ENCODE peak calls at places on chromosomes 16 and 17, in five cellular contexts. E, N, M, W and S are unnamed samples.

GRCh38 chr17:33046361-33047255 is 55.0 kb downstream of the SPACA3 start:
- DNase-seq in E (no peak), N (no peak), M (no peak), W (no peak), S (no peak)

GRCh38 chr17:32497431-32498205 is 10.8 kb downstream of the CDK5R1 start:
- DNase-seq in E (no peak), N (no peak), M (no peak), W (no peak), S (no peak)

GRCh38 chr17:77281024-77281903 is 140.5 kb downstream of the SEC14L1 start:
- DNase-seq in E (peak; percentile 58), N (peak; percentile 43), M (peak; percentile 74), W (peak; percentile 69), S (peak; percentile 74)

GRCh38 chr16:11329080-11329491 is 16.2 kb upstream of the RMI2 start:
- DNase-seq in E (peak; percentile 44), N (no peak), M (peak; percentile 70), W (no peak), S (no peak)

GRCh38 chr16:57238682-57239081 is 6.4 kb upstream of the ARL2BP start:
- DNase-seq in E (no peak), N (no peak), M (no peak), W (no peak), S (no peak)

GRCh38 chr16:57009641-57010170 is 20.3 kb downstream of the NLRC5 start:
- DNase-seq in E (no peak), N (no peak), M (no peak), W (no peak), S (no peak)

GRCh38 chr17:16398270-16399267 is 16.8 kb upstream of the TRPV2 start:
- DNase-seq in E (no peak), N (peak; percentile 64), M (no peak), W (no peak), S (no peak)

GRCh38 chr17:76420356-76421053 is 32.4 kb downstream of the UBE2O start:
- DNase-seq in E (no peak), N (no peak), M (peak; percentile 14), W (no peak), S (no peak)

GRCh38 chr16:84885024-84885910 is 65.5 kb downstream of the CRISPLD2 start:
- DNase-seq in E (peak; percentile 55), N (no peak), M (no peak), W (peak; percentile 21), S (no peak)

GRCh38 chr17:73901661-73902415 is 257.6 kb upstream of the SDK2 start:
- DNase-seq in E (peak; percentile 6), N (peak; percentile 41), M (no peak), W (peak; percentile 65), S (no peak)

GRCh38 chr17:31663576-31663975 is 195.5 kb downstream of the COPRS start:
- DNase-seq in E (peak; percentile 25), N (no peak), M (no peak), W (no peak), S (no peak)

GRCh38 chr17:58402047-58402446 is 15.3 kb downstream of the RNF43 start:
- DNase-seq in E (peak; percentile 86), N (no peak), M (no peak), W (no peak), S (no peak)

GRCh38 chr17:76500745-76501017 is 542 bp downstream of the RHBDF2 start:
- DNase-seq in E (no peak), N (no peak), M (no peak), W (no peak), S (no peak)

GRCh38 chr17:78428025-78428575 is 49.7 kb downstream of the PGS1 start:
- DNase-seq in E (no peak), N (no peak), M (no peak), W (no peak), S (no peak)

GRCh38 chr16:67101683-67102082 is 8.1 kb upstream of the PHAF1 start:
- DNase-seq in E (no peak), N (no peak), M (no peak), W (no peak), S (no peak)

GRCh38 chr17:17824780-17825614 is 11.8 kb downstream of the SREBF1 start:
- DNase-seq in E (no peak), N (no peak), M (no peak), W (no peak), S (no peak)

GRCh38 chr17:50908860-50909764 is 43.0 kb upstream of the TOB1 start:
- DNase-seq in E (no peak), N (no peak), M (no peak), W (peak; percentile 57), S (no peak)

GRCh38 chr16:80408014-80408413 is 132.8 kb upstream of the DYNLRB2 start:
- DNase-seq in E (no peak), N (no peak), M (no peak), W (no peak), S (no peak)

GRCh38 chr17:81870155-81870977 is 771 bp downstream of the ARHGDIA start:
- DNase-seq in E (peak; percentile 58), N (no peak), M (peak; percentile 47), W (peak; percentile 34), S (peak; percentile 48)

GRCh38 chr17:59362811-59363205 is 31.4 kb downstream of the YPEL2 start:
- DNase-seq in E (peak; percentile 51), N (no peak), M (no peak), W (no peak), S (no peak)

GRCh38 chr16:51807551-51807950 is 656.5 kb upstream of the SALL1 start:
- DNase-seq in E (no peak), N (no peak), M (no peak), W (no peak), S (no peak)

GRCh38 chr17:76527430-76528111 is 9.9 kb downstream of the CYGB start:
- DNase-seq in E (peak; percentile 95), N (no peak), M (no peak), W (peak; percentile 64), S (peak; percentile 66)

GRCh38 chr16:31077592-31078199 is 3.5 kb downstream of the ZNF646 start:
- DNase-seq in E (no peak), N (no peak), M (no peak), W (no peak), S (no peak)

GRCh38 chr16:14186007-14186953 is 115.2 kb downstream of the MRTFB start:
- DNase-seq in E (peak; percentile 85), N (peak; percentile 24), M (no peak), W (peak; percentile 46), S (no peak)

GRCh38 chr17:40284085-40284713 is 3.5 kb upstream of the CDC6 start:
- DNase-seq in E (peak; percentile 65), N (no peak), M (no peak), W (no peak), S (no peak)

DNA sequence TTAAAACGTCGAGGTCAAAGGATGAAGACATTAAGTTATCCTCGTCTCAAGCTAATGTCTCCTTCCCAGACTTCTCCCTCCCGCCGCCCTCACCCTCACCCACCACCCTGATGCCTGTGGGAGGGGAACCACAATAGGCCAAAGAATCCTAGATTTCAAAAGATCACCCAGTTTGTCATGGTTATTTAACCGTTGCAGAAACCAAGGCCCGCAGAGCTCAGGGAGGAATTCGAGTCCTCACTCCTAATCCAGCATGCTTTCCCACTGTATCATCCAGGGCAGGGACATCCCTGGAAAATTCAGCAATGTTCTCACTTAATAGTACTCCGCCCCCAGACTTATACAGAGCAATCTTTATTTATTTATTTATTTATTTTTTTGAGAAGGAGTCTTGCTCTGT is 41.8 kb upstream of the MYH10 start:
- DNase-seq in E (no peak), N (no peak), M (no peak), W (no peak), S (no peak)
- TF ChIP-seq CTCF in E (no peak), N (no peak), M (no peak), W (no peak), S (no peak)

DNA sequence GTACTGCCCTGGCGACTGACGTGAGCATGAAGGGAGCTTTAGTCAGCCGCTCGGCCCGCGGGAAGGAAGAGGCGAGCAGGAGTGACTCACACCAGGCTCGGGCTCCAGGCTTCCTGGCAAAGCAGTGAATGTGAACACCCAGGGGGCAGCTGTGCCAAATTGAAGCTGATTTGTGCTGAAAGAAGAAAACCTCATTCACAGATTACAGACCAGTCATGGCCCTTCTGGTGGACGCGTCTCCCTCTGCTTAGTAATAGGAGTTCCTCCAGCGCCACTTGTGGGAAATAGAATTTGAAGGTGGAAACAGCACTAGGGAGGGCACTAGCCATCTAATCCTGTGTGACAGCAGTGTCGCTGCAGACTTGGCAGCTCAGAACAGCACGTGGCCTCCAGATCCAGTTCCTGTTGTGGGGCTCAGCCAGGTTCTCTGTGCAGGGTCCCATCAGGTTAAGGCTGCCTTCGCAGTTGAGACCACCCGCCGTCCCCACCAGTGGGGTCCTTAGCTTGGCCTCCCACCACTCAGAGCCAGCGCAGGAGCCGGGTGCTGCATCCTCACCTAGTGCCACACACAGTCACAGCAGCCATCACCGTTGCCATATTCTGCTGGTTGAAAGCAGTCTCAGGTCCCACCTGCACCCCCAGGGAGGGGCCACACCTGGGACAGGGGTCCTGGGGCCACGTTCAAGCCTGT is 164.5 kb upstream of the CHMP6 start:
- DNase-seq in E (peak; percentile 98), N (no peak), M (no peak), W (no peak), S (no peak)
- TF ChIP-seq CTCF in E (peak; percentile 17), N (no peak), M (no peak), W (no peak), S (no peak)

DNA sequence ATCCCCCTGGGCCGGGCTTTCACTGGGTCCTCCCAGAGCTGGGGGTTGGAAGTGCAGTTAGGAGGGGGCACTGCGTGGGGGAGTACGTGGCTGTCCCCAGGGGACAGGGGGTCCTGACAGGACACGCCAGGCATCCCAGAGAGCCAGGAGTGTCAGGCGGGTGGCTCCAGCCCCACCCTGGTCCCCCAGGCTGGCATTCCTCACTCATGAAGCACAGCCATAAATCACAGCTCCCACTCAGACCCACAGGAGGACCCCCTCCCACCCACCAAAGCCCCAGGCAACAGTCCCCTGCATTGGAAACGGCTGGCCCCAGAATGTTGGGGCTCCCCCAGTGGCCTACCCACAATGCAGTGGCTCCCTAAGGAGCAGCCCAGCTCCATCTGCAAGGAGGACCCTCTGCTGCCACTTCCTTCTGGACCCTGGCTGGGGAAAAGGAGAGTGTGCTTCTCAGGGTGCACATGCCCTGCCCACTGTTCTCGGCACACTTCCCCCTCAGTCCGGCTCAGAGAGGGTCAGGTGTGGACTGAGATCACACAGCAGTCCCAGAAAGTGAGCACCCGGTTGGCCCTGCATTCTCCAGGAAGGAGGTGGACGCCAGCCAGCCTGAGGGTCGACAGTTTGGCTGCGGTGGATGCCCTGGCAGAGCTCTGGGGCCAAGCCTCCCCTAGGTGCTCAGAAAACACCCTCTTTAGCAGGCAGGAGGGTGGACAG is 7.3 kb upstream of the FOXN1 start:
- DNase-seq in E (no peak), N (no peak), M (no peak), W (no peak), S (no peak)
- TF ChIP-seq CTCF in E (no peak), N (no peak), M (no peak), W (no peak), S (no peak)

DNA sequence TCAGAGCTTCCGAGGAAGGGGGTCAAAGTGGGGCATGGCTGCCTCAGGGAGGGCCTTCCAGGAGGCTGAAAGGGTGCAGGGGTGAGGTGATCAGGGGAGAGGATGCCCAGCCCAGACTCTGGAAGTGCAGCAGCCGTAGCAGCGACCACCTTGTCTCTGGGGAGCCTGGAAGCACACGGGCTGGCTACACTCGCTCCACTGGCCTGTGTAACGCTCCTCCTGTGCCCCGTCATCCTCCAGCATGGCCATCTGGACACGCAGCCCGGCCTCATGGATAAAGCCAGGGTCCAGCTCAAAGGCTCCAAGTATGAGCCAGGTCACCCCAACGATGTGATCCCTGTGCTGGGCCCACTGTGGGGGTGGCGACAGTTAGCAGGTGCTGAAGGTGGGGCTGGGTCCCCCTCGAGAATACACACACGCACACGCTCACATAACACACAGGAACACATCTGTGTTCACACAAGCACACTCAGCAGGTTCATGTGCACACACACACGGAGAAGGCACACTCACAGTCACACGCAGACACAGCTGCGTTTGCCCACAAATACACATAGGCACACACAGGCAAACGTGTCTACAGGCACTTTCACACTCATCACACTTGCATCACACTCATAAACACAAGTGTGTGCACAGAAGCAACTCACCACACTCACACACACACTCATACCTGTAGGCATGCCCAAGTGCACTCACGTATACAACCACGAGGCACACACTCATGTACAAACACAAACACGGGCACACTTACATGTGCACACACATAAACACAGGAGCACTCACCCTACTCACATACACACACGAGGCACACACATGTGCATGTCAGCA is 19.3 kb downstream of the POLR3K start:
- DNase-seq in E (no peak), N (no peak), M (no peak), W (no peak), S (no peak)
- TF ChIP-seq CTCF in E (no peak), N (no peak), M (no peak), W (no peak), S (no peak)